ENCODE peak calls at places on chromosomes 4 and X, in four cellular contexts. E is fibroblast of lung, L is fibroblast of the aortic adventitia, Q is WTC11. P is an unnamed sample.

GRCh38 chrX:37666516-37666915 is 19.1 kb upstream of the XK start:
- DNase-seq in E (peak), L (peak), Q (no peak), P (no peak)

GRCh38 chr4:147969573-147969972 is 237.7 kb downstream of the ARHGAP10 start:
- DNase-seq in E (no peak), L (no peak), Q (no peak), P (no peak)

GRCh38 chr4:71275004-71275403 is 63.8 kb upstream of the SLC4A4 start:
- DNase-seq in E (no peak), L (no peak), Q (no peak), P (no peak)

GRCh38 chrX:103793541-103793932 is 16.9 kb downstream of the PLP1 start:
- DNase-seq in E (no peak), L (no peak), Q (no peak), P (no peak)

GRCh38 chr4:6840062-6840976 is 57.8 kb downstream of the KIAA0232 start:
- DNase-seq in E (peak), L (peak), Q (no peak), P (no peak)

GRCh38 chrX:154043003-154043402 is 23.3 kb upstream of the IRAK1 start:
- DNase-seq in E (peak), L (peak), Q (no peak), P (no peak)

GRCh38 chr4:182968917-182969650 is 51.9 kb upstream of the DCTD start:
- DNase-seq in E (no peak), L (no peak), Q (no peak), P (no peak)

GRCh38 chr4:79181190-79181589 is 144.7 kb downstream of the NAA11 start:
- DNase-seq in E (no peak), L (no peak), Q (no peak), P (no peak)

GRCh38 chrX:104411800-104412199 is 154.2 kb upstream of the IL1RAPL2 start:
- DNase-seq in E (no peak), L (no peak), Q (no peak), P (no peak)

GRCh38 chr4:125693233-125693632 is 378.5 kb downstream of the FAT4 start:
- DNase-seq in E (no peak), L (no peak), Q (no peak), P (no peak)

GRCh38 chr4:6245246-6246169 is 24.1 kb upstream of the WFS1 start:
- DNase-seq in E (no peak), L (no peak), Q (peak), P (no peak)

GRCh38 chrX:96481831-96482230 is 202.8 kb upstream of the DIAPH2 start:
- DNase-seq in E (no peak), L (no peak), Q (no peak), P (no peak)

GRCh38 chrX:155666741-155667140 is 54.0 kb upstream of the TMLHE start:
- DNase-seq in E (no peak), L (no peak), Q (no peak), P (no peak)

DNA sequence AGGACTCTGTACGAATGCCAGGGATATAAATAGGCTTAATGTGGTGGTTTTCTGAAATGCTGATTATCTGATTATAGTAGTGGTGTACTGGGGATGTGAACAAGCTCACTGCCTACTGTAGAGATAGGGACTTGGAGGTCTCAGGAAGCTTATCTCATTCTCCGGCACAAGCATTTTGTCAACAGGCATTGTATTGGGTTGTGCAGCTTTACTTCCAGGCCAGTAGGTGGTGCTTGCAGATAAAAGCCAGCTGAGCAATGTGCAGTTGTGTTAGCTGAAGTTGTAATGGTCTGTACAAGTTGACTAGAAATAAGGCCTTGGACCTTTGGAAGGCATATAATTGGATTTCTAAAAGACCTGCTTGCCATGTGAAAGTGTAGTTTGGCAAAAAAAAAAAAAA is 49.5 kb upstream of the TMLHE start:
- DNase-seq in E (no peak), L (peak), Q (no peak), P (no peak)
- TF ChIP-seq CTCF in E (peak), L (peak), Q (no peak), P (no peak)

DNA sequence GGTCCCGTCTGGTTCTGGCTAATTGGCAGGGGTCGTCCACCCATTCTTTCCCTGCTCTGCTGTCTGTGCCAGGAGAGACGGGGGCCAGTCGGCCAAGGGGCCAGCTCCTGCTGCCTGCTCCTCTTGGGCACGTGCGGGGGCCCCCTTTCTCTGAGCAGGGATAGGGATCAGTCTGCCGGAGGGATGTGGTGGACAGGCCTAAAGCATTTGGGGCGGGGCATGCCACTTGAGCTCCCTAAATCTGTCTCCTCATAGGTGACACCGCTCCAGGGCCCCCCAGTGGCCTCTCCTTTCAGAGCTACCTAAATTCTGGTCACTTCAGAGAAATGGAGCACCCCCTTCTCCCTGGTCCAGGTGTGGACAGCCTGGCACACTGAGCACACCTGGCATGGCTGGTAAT is 4.2 kb upstream of the MSANTD1 start:
- DNase-seq in E (no peak), L (no peak), Q (no peak), P (peak)
- TF ChIP-seq CTCF in E (no peak), L (no peak), Q (no peak), P (no peak)

GRCh38 chrX:65667503-65668355 is at the start of gene MSN:
- DNase-seq in E (peak), L (peak), Q (peak), P (peak)
- TF ChIP-seq CTCF in E (no peak), L (peak), Q (no peak), P (no peak)

GRCh38 chrX:100654256-100654655 is 10.3 kb downstream of the SRPX2 start:
- DNase-seq in E (peak), L (no peak), Q (no peak), P (no peak)
- TF ChIP-seq CTCF in E (peak), L (peak), Q (no peak), P (no peak)

GRCh38 chr4:142035556-142035955 is 399.2 kb downstream of the IL15 start:
- DNase-seq in E (no peak), L (no peak), Q (no peak), P (no peak)

GRCh38 chr4:142030010-142030409 is 393.6 kb downstream of the IL15 start:
- DNase-seq in E (no peak), L (no peak), Q (no peak), P (no peak)
- TF ChIP-seq CTCF in E (no peak), L (no peak), Q (no peak), P (no peak)

P was measured in pancreas.